ENCODE peak calls at places on chromosome 20, in seven cellular contexts. R is iPS DF 6.9; O is naive thymus-derived CD4-positive, alpha-beta T cell; T is upper lobe of right lung; Q is CD4-positive, CD25-positive, alpha-beta regulatory T cell; J is stomach; E is cardiac muscle cell. S is an unnamed sample.
A peak's percentile ranks its signal among the peaks of the same experiment; 100 is the strongest.

GRCh38 chr20:62648318-62648995 is 6.2 kb downstream of the SLCO4A1 start:
- DNase-seq in Q (no peak), E (no peak), O (no peak), T (no peak), R (no peak), J (no peak), S (no peak)

GRCh38 chr20:18101125-18101820 is 36.4 kb upstream of the KAT14 start:
- DNase-seq in R (no peak), E (no peak), J (no peak), O (no peak), T (no peak), Q (no peak), S (peak; percentile 80)

GRCh38 chr20:51926670-51927305 is 124.5 kb upstream of the SALL4 start:
- DNase-seq in R (no peak), Q (no peak), T (no peak), E (peak; percentile 65), O (no peak), J (no peak), S (no peak)

GRCh38 chr20:2946988-2947961 is 74.0 kb downstream of the PTPRA start:
- DNase-seq in E (peak; percentile 93), O (no peak), Q (no peak), J (no peak), T (no peak), R (no peak), S (no peak)

GRCh38 chr20:20437314-20437713 is 69.4 kb downstream of the INSM1 start:
- DNase-seq in E (no peak), Q (no peak), T (no peak), J (no peak), O (no peak), R (no peak), S (no peak)

GRCh38 chr20:53226788-53227187 is 254.6 kb downstream of the TSHZ2 start:
- DNase-seq in J (no peak), T (no peak), R (no peak), Q (no peak), O (no peak), E (no peak), S (no peak)

GRCh38 chr20:60172306-60172984 is 214.2 kb downstream of the CDH26 start:
- DNase-seq in R (no peak), Q (no peak), E (no peak), T (no peak), O (no peak), J (no peak), S (peak; percentile 39)

GRCh38 chr20:37270586-37271420 is 9.2 kb upstream of the GHRH start:
- DNase-seq in E (peak; percentile 18), T (no peak), J (no peak), O (no peak), Q (no peak), R (no peak), S (no peak)

GRCh38 chr20:36792422-36792821 is 18.9 kb upstream of the DSN1 start:
- DNase-seq in R (no peak), O (no peak), E (peak; percentile 61), J (peak; percentile 53), Q (no peak), T (no peak), S (no peak)

GRCh38 chr20:16666272-16666671 is 63.6 kb upstream of the SNRPB2 start:
- DNase-seq in T (no peak), R (no peak), Q (no peak), O (no peak), E (no peak), J (no peak), S (no peak)

GRCh38 chr20:45484676-45485075 is 15.1 kb downstream of the WFDC2 start:
- DNase-seq in T (no peak), Q (no peak), R (no peak), J (no peak), E (no peak), O (no peak), S (no peak)

GRCh38 chr20:35174458-35175216 is 2.8 kb downstream of the PROCR start:
- DNase-seq in O (no peak), E (no peak), Q (no peak), J (peak; percentile 64), T (no peak), R (no peak), S (no peak)

GRCh38 chr20:35318502-35319157 is 26.4 kb upstream of the FAM83C start:
- DNase-seq in T (no peak), R (no peak), O (no peak), J (peak; percentile 61), Q (no peak), E (peak; percentile 49), S (no peak)

GRCh38 chr20:25139061-25139705 is 56.3 kb upstream of the ENTPD6 start:
- DNase-seq in O (no peak), J (no peak), E (no peak), T (no peak), R (no peak), Q (no peak), S (no peak)

GRCh38 chr20:44896583-44896982 is 11.1 kb downstream of the YWHAB start:
- DNase-seq in T (no peak), R (no peak), Q (no peak), E (peak; percentile 69), J (no peak), O (no peak), S (no peak)

GRCh38 chr20:49540232-49540620 is 27.7 kb downstream of the PTGIS start:
- DNase-seq in T (no peak), J (no peak), E (no peak), Q (no peak), R (no peak), O (no peak), S (no peak)

GRCh38 chr20:49541733-49542513 is 26.0 kb downstream of the PTGIS start:
- DNase-seq in R (peak; percentile 84), T (peak; percentile 75), Q (peak; percentile 15), E (peak; percentile 83), O (peak; percentile 25), J (peak; percentile 79), S (peak; percentile 94)

GRCh38 chr20:49538950-49539349 is 29.0 kb downstream of the PTGIS start:
- DNase-seq in E (no peak), Q (no peak), R (no peak), T (no peak), J (no peak), O (no peak), S (no peak)

GRCh38 chr20:49540696-49541435 is 27.1 kb downstream of the PTGIS start:
- DNase-seq in E (no peak), R (no peak), Q (no peak), T (no peak), O (no peak), J (no peak), S (no peak)

DNA sequence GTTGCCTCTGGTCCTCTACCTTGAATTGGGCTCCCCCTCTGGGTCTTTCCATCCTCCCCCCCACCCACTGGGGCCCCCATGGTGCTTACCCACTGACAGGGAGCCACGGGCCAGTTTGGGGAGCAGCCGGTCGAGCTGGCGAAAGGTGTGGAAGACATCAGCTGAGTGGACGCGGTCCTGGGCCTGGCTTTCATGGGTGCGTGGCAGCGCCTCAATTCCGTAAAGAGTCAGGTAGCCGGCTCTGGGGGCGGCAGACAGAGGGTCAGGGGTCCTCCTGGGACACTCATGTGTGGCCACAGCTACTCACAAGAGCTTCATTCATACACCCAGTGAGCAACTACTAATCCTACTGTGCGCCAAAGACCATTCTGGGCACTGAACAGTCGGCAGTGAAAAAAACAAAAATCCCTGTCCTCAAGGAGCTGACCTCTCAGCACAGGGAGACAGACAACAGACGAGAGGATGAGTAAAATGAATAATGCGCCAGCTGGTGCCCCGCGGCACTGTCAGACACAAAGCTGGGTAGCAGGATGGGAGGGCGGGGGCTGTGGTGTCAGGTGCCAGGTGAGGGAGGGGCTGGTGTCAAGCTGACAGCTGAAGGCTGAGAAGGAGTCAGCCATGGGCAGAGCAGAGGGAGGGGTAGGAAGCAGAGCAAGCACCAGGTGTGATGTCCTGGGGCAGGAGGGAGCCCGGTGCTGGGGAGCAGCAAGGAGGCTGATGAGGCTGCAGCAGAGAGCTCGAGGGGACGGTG is 28.3 kb downstream of the PTGIS start:
- DNase-seq in E (no peak), R (no peak), Q (no peak), O (no peak), T (no peak), J (no peak), S (no peak)
- H3K27ac ChIP-seq in E (no peak overlapping the region), R (no peak overlapping the region), Q (no peak overlapping the region), O (no peak overlapping the region), T (no peak overlapping the region), J (no peak overlapping the region), S (no peak overlapping the region)

DNA sequence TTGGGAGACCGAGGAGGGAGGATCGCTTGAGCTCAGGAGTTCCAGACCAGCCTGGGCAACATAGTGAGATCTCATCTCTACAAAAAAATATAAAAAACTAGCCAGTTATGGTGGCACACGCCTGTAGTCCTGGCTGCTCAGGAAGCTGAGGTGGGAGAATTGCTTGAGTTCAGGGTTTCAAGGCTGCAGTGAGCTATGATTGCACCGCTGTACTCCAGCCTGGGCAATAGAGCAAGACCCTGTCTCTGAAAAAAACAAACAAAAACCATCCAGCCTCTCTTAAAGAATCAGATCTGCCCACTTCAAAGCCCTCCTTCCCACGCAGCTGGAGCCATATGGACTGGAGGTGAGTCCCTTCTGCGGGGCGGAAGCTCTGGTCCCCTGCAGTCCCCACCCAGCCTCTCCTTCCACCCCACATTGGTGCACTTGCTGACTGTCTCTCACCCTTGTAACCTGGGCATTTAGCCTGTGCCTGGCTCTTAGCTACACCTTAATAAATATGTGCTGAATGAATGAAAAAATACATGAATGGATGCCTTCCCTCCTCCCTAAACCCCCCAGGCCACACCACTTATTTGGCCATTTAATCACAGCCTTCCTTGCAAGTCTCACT is 7.2 kb upstream of the PARD6B start:
- DNase-seq in E (no peak), O (no peak), T (no peak), R (no peak), Q (no peak), J (no peak), S (no peak)
- H3K27ac ChIP-seq in E (peak overlapping the region; percentile 98), O (no peak overlapping the region), T (no peak overlapping the region), R (no peak overlapping the region), Q (no peak overlapping the region), J (peak overlapping the region; percentile 64), S (peak overlapping the region; percentile 71)

GRCh38 chr20:57402206-57403125 is 11.3 kb downstream of the RBM38 start:
- DNase-seq in T (no peak), J (no peak), E (no peak), O (no peak), R (no peak), Q (no peak), S (no peak)

GRCh38 chr20:57403216-57403615 is 12.0 kb downstream of the RBM38 start:
- DNase-seq in E (no peak), T (no peak), O (no peak), Q (no peak), J (no peak), R (no peak), S (no peak)

GRCh38 chr20:57400821-57401564 is 9.8 kb downstream of the RBM38 start:
- DNase-seq in Q (no peak), E (no peak), T (no peak), J (no peak), R (no peak), O (no peak), S (no peak)

GRCh38 chr20:57400262-57400701 is 9.1 kb downstream of the RBM38 start:
- DNase-seq in Q (no peak), R (no peak), E (no peak), J (no peak), T (no peak), O (no peak), S (no peak)

GRCh38 chr20:57401565-57401918 is 10.3 kb downstream of the RBM38 start:
- DNase-seq in E (no peak), R (no peak), Q (no peak), T (no peak), O (no peak), J (no peak), S (no peak)
- H3K27ac ChIP-seq in E (peak overlapping the region; percentile 93), R (no peak overlapping the region), Q (peak overlapping the region; percentile 94), T (no peak overlapping the region), O (peak overlapping the region; percentile 83), J (no peak overlapping the region), S (peak overlapping the region; percentile 95)

GRCh38 chr20:32505723-32506473 is 79.2 kb downstream of the NOL4L start:
- DNase-seq in E (no peak), T (no peak), O (no peak), J (no peak), Q (no peak), R (no peak), S (no peak)
- H3K27ac ChIP-seq in E (no peak overlapping the region), T (no peak overlapping the region), O (no peak overlapping the region), J (no peak overlapping the region), Q (peak overlapping the region; percentile 11), R (no peak overlapping the region), S (no peak overlapping the region)

S was measured in esophagus muscularis mucosa.